ENCODE peak calls at places on chromosome 7, in ten cellular contexts. One of them, this sample, is unnamed.

GRCh38 chr7:79241288-79242055 is 212.0 kb downstream of the MAGI2 start:
- DNase-seq in cardiac muscle cell: no peak
- DNase-seq in head of caudate nucleus: no peak
- DNase-seq in hippocampal formation: no peak
- DNase-seq in stimulated activated naive B cell treated with anti-CD40 and anti-IgM and Interleukin-4, amounts not matched to agents 10 μg/mL and 1 μg/mL and 100 μg/mL, for 72 hours: no peak
- DNase-seq in NCI-H1092 treated with DMSO at 0.1 percent for 48 hours: no peak
- DNase-seq in NCI-H2081: no peak
- DNase-seq in NCI-H146: no peak
- DNase-seq in kidney tubule cell: peak
- DNase-seq in HS-5: peak
- DNase-seq in this sample: no peak

GRCh38 chr7:16431646-16432424 is 10.5 kb upstream of the CRPPA start:
- DNase-seq in HS-5: no peak
- DNase-seq in head of caudate nucleus: no peak
- DNase-seq in kidney tubule cell: peak
- DNase-seq in hippocampal formation: peak
- DNase-seq in NCI-H146: peak
- DNase-seq in stimulated activated naive B cell treated with anti-CD40 and anti-IgM and Interleukin-4, amounts not matched to agents 10 μg/mL and 1 μg/mL and 100 μg/mL, for 72 hours: no peak
- DNase-seq in NCI-H2081: peak
- DNase-seq in cardiac muscle cell: peak
- DNase-seq in NCI-H1092 treated with DMSO at 0.1 percent for 48 hours: peak
- DNase-seq in this sample: no peak

GRCh38 chr7:91644251-91644650 is 236.3 kb downstream of the MTERF1 start:
- DNase-seq in cardiac muscle cell: peak
- DNase-seq in NCI-H1092 treated with DMSO at 0.1 percent for 48 hours: no peak
- DNase-seq in NCI-H2081: no peak
- DNase-seq in stimulated activated naive B cell treated with anti-CD40 and anti-IgM and Interleukin-4, amounts not matched to agents 10 μg/mL and 1 μg/mL and 100 μg/mL, for 72 hours: no peak
- DNase-seq in kidney tubule cell: no peak
- DNase-seq in head of caudate nucleus: no peak
- DNase-seq in hippocampal formation: no peak
- DNase-seq in NCI-H146: no peak
- DNase-seq in HS-5: no peak
- DNase-seq in this sample: no peak

GRCh38 chr7:151380199-151381082 is 29.4 kb downstream of the WDR86 start:
- DNase-seq in head of caudate nucleus: no peak
- DNase-seq in hippocampal formation: no peak
- DNase-seq in cardiac muscle cell: no peak
- DNase-seq in kidney tubule cell: no peak
- DNase-seq in NCI-H2081: no peak
- DNase-seq in stimulated activated naive B cell treated with anti-CD40 and anti-IgM and Interleukin-4, amounts not matched to agents 10 μg/mL and 1 μg/mL and 100 μg/mL, for 72 hours: no peak
- DNase-seq in NCI-H146: no peak
- DNase-seq in NCI-H1092 treated with DMSO at 0.1 percent for 48 hours: no peak
- DNase-seq in HS-5: no peak
- DNase-seq in this sample: no peak

GRCh38 chr7:107277331-107277730 is 108.5 kb downstream of the HBP1 start:
- DNase-seq in kidney tubule cell: no peak
- DNase-seq in HS-5: no peak
- DNase-seq in NCI-H146: no peak
- DNase-seq in cardiac muscle cell: no peak
- DNase-seq in head of caudate nucleus: no peak
- DNase-seq in hippocampal formation: no peak
- DNase-seq in NCI-H1092 treated with DMSO at 0.1 percent for 48 hours: no peak
- DNase-seq in NCI-H2081: peak
- DNase-seq in stimulated activated naive B cell treated with anti-CD40 and anti-IgM and Interleukin-4, amounts not matched to agents 10 μg/mL and 1 μg/mL and 100 μg/mL, for 72 hours: no peak
- DNase-seq in this sample: no peak

GRCh38 chr7:153408360-153409335 is 643.5 kb upstream of the DPP6 start:
- DNase-seq in kidney tubule cell: no peak
- DNase-seq in hippocampal formation: no peak
- DNase-seq in cardiac muscle cell: no peak
- DNase-seq in NCI-H146: no peak
- DNase-seq in NCI-H2081: no peak
- DNase-seq in NCI-H1092 treated with DMSO at 0.1 percent for 48 hours: no peak
- DNase-seq in head of caudate nucleus: no peak
- DNase-seq in HS-5: no peak
- DNase-seq in stimulated activated naive B cell treated with anti-CD40 and anti-IgM and Interleukin-4, amounts not matched to agents 10 μg/mL and 1 μg/mL and 100 μg/mL, for 72 hours: no peak
- DNase-seq in this sample: no peak

GRCh38 chr7:100167912-100168323 is 499 bp downstream of the GAL3ST4 start:
- DNase-seq in stimulated activated naive B cell treated with anti-CD40 and anti-IgM and Interleukin-4, amounts not matched to agents 10 μg/mL and 1 μg/mL and 100 μg/mL, for 72 hours: no peak
- DNase-seq in kidney tubule cell: no peak
- DNase-seq in NCI-H1092 treated with DMSO at 0.1 percent for 48 hours: no peak
- DNase-seq in cardiac muscle cell: peak
- DNase-seq in hippocampal formation: no peak
- DNase-seq in HS-5: no peak
- DNase-seq in NCI-H146: peak
- DNase-seq in head of caudate nucleus: no peak
- DNase-seq in NCI-H2081: no peak
- DNase-seq in this sample: no peak

GRCh38 chr7:26279405-26279804 is 12.3 kb upstream of the SNX10 start:
- DNase-seq in HS-5: peak
- DNase-seq in NCI-H2081: no peak
- DNase-seq in NCI-H146: no peak
- DNase-seq in NCI-H1092 treated with DMSO at 0.1 percent for 48 hours: no peak
- DNase-seq in head of caudate nucleus: no peak
- DNase-seq in stimulated activated naive B cell treated with anti-CD40 and anti-IgM and Interleukin-4, amounts not matched to agents 10 μg/mL and 1 μg/mL and 100 μg/mL, for 72 hours: no peak
- DNase-seq in cardiac muscle cell: no peak
- DNase-seq in hippocampal formation: no peak
- DNase-seq in kidney tubule cell: no peak
- DNase-seq in this sample: no peak

GRCh38 chr7:149261321-149261828 is 621 bp upstream of the ZNF783 start:
- DNase-seq in NCI-H146: peak
- DNase-seq in NCI-H2081: no peak
- DNase-seq in cardiac muscle cell: no peak
- DNase-seq in stimulated activated naive B cell treated with anti-CD40 and anti-IgM and Interleukin-4, amounts not matched to agents 10 μg/mL and 1 μg/mL and 100 μg/mL, for 72 hours: no peak
- DNase-seq in head of caudate nucleus: no peak
- DNase-seq in HS-5: no peak
- DNase-seq in kidney tubule cell: peak
- DNase-seq in NCI-H1092 treated with DMSO at 0.1 percent for 48 hours: no peak
- DNase-seq in hippocampal formation: peak
- DNase-seq in this sample: no peak

GRCh38 chr7:130935564-130936157 is 201.7 kb upstream of the KLF14 start:
- DNase-seq in hippocampal formation: no peak
- DNase-seq in kidney tubule cell: no peak
- DNase-seq in stimulated activated naive B cell treated with anti-CD40 and anti-IgM and Interleukin-4, amounts not matched to agents 10 μg/mL and 1 μg/mL and 100 μg/mL, for 72 hours: no peak
- DNase-seq in head of caudate nucleus: no peak
- DNase-seq in NCI-H2081: no peak
- DNase-seq in cardiac muscle cell: no peak
- DNase-seq in NCI-H1092 treated with DMSO at 0.1 percent for 48 hours: no peak
- DNase-seq in NCI-H146: no peak
- DNase-seq in HS-5: no peak
- DNase-seq in this sample: no peak

GRCh38 chr7:39228946-39229345 is 251.2 kb downstream of the POU6F2 start:
- DNase-seq in HS-5: peak
- DNase-seq in NCI-H146: no peak
- DNase-seq in stimulated activated naive B cell treated with anti-CD40 and anti-IgM and Interleukin-4, amounts not matched to agents 10 μg/mL and 1 μg/mL and 100 μg/mL, for 72 hours: no peak
- DNase-seq in hippocampal formation: no peak
- DNase-seq in head of caudate nucleus: no peak
- DNase-seq in NCI-H2081: no peak
- DNase-seq in cardiac muscle cell: no peak
- DNase-seq in NCI-H1092 treated with DMSO at 0.1 percent for 48 hours: peak
- DNase-seq in kidney tubule cell: peak
- DNase-seq in this sample: no peak

GRCh38 chr7:26153246-26153822 is 1.3 kb downstream of the NFE2L3 start:
- DNase-seq in NCI-H1092 treated with DMSO at 0.1 percent for 48 hours: no peak
- DNase-seq in NCI-H146: peak
- DNase-seq in NCI-H2081: no peak
- DNase-seq in stimulated activated naive B cell treated with anti-CD40 and anti-IgM and Interleukin-4, amounts not matched to agents 10 μg/mL and 1 μg/mL and 100 μg/mL, for 72 hours: peak
- DNase-seq in head of caudate nucleus: no peak
- DNase-seq in HS-5: no peak
- DNase-seq in kidney tubule cell: peak
- DNase-seq in hippocampal formation: no peak
- DNase-seq in cardiac muscle cell: no peak
- DNase-seq in this sample: no peak

GRCh38 chr7:91169819-91170218 is 94.4 kb upstream of the FZD1 start:
- DNase-seq in NCI-H2081: peak
- DNase-seq in HS-5: no peak
- DNase-seq in hippocampal formation: no peak
- DNase-seq in head of caudate nucleus: no peak
- DNase-seq in kidney tubule cell: no peak
- DNase-seq in stimulated activated naive B cell treated with anti-CD40 and anti-IgM and Interleukin-4, amounts not matched to agents 10 μg/mL and 1 μg/mL and 100 μg/mL, for 72 hours: no peak
- DNase-seq in NCI-H1092 treated with DMSO at 0.1 percent for 48 hours: peak
- DNase-seq in cardiac muscle cell: peak
- DNase-seq in NCI-H146: peak
- DNase-seq in this sample: no peak

GRCh38 chr7:27735165-27735564 is 4.8 kb upstream of the TAX1BP1 start:
- DNase-seq in cardiac muscle cell: no peak
- DNase-seq in hippocampal formation: no peak
- DNase-seq in NCI-H1092 treated with DMSO at 0.1 percent for 48 hours: no peak
- DNase-seq in kidney tubule cell: no peak
- DNase-seq in HS-5: no peak
- DNase-seq in head of caudate nucleus: no peak
- DNase-seq in NCI-H146: no peak
- DNase-seq in NCI-H2081: no peak
- DNase-seq in stimulated activated naive B cell treated with anti-CD40 and anti-IgM and Interleukin-4, amounts not matched to agents 10 μg/mL and 1 μg/mL and 100 μg/mL, for 72 hours: no peak
- DNase-seq in this sample: no peak

GRCh38 chr7:118006979-118007378 is 133.7 kb upstream of the CTTNBP2 start:
- DNase-seq in NCI-H2081: no peak
- DNase-seq in cardiac muscle cell: no peak
- DNase-seq in HS-5: no peak
- DNase-seq in NCI-H1092 treated with DMSO at 0.1 percent for 48 hours: no peak
- DNase-seq in stimulated activated naive B cell treated with anti-CD40 and anti-IgM and Interleukin-4, amounts not matched to agents 10 μg/mL and 1 μg/mL and 100 μg/mL, for 72 hours: no peak
- DNase-seq in NCI-H146: no peak
- DNase-seq in kidney tubule cell: peak
- DNase-seq in hippocampal formation: no peak
- DNase-seq in head of caudate nucleus: no peak
- DNase-seq in this sample: no peak

GRCh38 chr7:80827238-80827633 is 91.6 kb downstream of the SEMA3C start:
- DNase-seq in head of caudate nucleus: no peak
- DNase-seq in kidney tubule cell: no peak
- DNase-seq in cardiac muscle cell: no peak
- DNase-seq in hippocampal formation: no peak
- DNase-seq in HS-5: no peak
- DNase-seq in NCI-H2081: no peak
- DNase-seq in stimulated activated naive B cell treated with anti-CD40 and anti-IgM and Interleukin-4, amounts not matched to agents 10 μg/mL and 1 μg/mL and 100 μg/mL, for 72 hours: no peak
- DNase-seq in NCI-H146: no peak
- DNase-seq in NCI-H1092 treated with DMSO at 0.1 percent for 48 hours: no peak
- DNase-seq in this sample: peak

GRCh38 chr7:100510437-100511239 is 26.9 kb downstream of the NYAP1 start:
- DNase-seq in head of caudate nucleus: no peak
- DNase-seq in kidney tubule cell: no peak
- DNase-seq in NCI-H2081: no peak
- DNase-seq in HS-5: no peak
- DNase-seq in cardiac muscle cell: no peak
- DNase-seq in stimulated activated naive B cell treated with anti-CD40 and anti-IgM and Interleukin-4, amounts not matched to agents 10 μg/mL and 1 μg/mL and 100 μg/mL, for 72 hours: no peak
- DNase-seq in NCI-H1092 treated with DMSO at 0.1 percent for 48 hours: no peak
- DNase-seq in NCI-H146: no peak
- DNase-seq in hippocampal formation: no peak
- DNase-seq in this sample: no peak

GRCh38 chr7:158324397-158325360 is 262.9 kb downstream of the PTPRN2 start:
- DNase-seq in kidney tubule cell: no peak
- DNase-seq in hippocampal formation: no peak
- DNase-seq in head of caudate nucleus: no peak
- DNase-seq in NCI-H146: peak
- DNase-seq in NCI-H1092 treated with DMSO at 0.1 percent for 48 hours: no peak
- DNase-seq in stimulated activated naive B cell treated with anti-CD40 and anti-IgM and Interleukin-4, amounts not matched to agents 10 μg/mL and 1 μg/mL and 100 μg/mL, for 72 hours: no peak
- DNase-seq in NCI-H2081: no peak
- DNase-seq in cardiac muscle cell: no peak
- DNase-seq in HS-5: no peak
- DNase-seq in this sample: no peak

GRCh38 chr7:143239822-143240221 is 18.0 kb downstream of the TAS2R40 start:
- DNase-seq in kidney tubule cell: no peak
- DNase-seq in head of caudate nucleus: no peak
- DNase-seq in cardiac muscle cell: no peak
- DNase-seq in stimulated activated naive B cell treated with anti-CD40 and anti-IgM and Interleukin-4, amounts not matched to agents 10 μg/mL and 1 μg/mL and 100 μg/mL, for 72 hours: no peak
- DNase-seq in HS-5: no peak
- DNase-seq in NCI-H1092 treated with DMSO at 0.1 percent for 48 hours: no peak
- DNase-seq in hippocampal formation: no peak
- DNase-seq in NCI-H2081: no peak
- DNase-seq in NCI-H146: no peak
- DNase-seq in this sample: no peak

GRCh38 chr7:1290262-1291039 is 57.8 kb downstream of the UNCX start:
- DNase-seq in NCI-H2081: peak
- DNase-seq in kidney tubule cell: peak
- DNase-seq in NCI-H1092 treated with DMSO at 0.1 percent for 48 hours: peak
- DNase-seq in hippocampal formation: peak
- DNase-seq in NCI-H146: no peak
- DNase-seq in head of caudate nucleus: peak
- DNase-seq in cardiac muscle cell: peak
- DNase-seq in stimulated activated naive B cell treated with anti-CD40 and anti-IgM and Interleukin-4, amounts not matched to agents 10 μg/mL and 1 μg/mL and 100 μg/mL, for 72 hours: no peak
- DNase-seq in HS-5: no peak
- DNase-seq in this sample: no peak

GRCh38 chr7:27201231-27202017 is 1.5 kb upstream of the HOXA13 start:
- DNase-seq in cardiac muscle cell: no peak
- DNase-seq in head of caudate nucleus: no peak
- DNase-seq in HS-5: no peak
- DNase-seq in NCI-H146: no peak
- DNase-seq in NCI-H1092 treated with DMSO at 0.1 percent for 48 hours: no peak
- DNase-seq in NCI-H2081: no peak
- DNase-seq in stimulated activated naive B cell treated with anti-CD40 and anti-IgM and Interleukin-4, amounts not matched to agents 10 μg/mL and 1 μg/mL and 100 μg/mL, for 72 hours: no peak
- DNase-seq in kidney tubule cell: no peak
- DNase-seq in hippocampal formation: no peak
- DNase-seq in this sample: no peak

GRCh38 chr7:7176421-7177043 is 5.8 kb upstream of the C1GALT1 start:
- DNase-seq in stimulated activated naive B cell treated with anti-CD40 and anti-IgM and Interleukin-4, amounts not matched to agents 10 μg/mL and 1 μg/mL and 100 μg/mL, for 72 hours: no peak
- DNase-seq in kidney tubule cell: peak
- DNase-seq in head of caudate nucleus: no peak
- DNase-seq in NCI-H146: peak
- DNase-seq in NCI-H1092 treated with DMSO at 0.1 percent for 48 hours: no peak
- DNase-seq in hippocampal formation: no peak
- DNase-seq in NCI-H2081: no peak
- DNase-seq in HS-5: peak
- DNase-seq in cardiac muscle cell: no peak
- DNase-seq in this sample: no peak

GRCh38 chr7:63968629-63969028 is 30.0 kb upstream of the ZNF722 start:
- DNase-seq in NCI-H146: no peak
- DNase-seq in head of caudate nucleus: no peak
- DNase-seq in NCI-H1092 treated with DMSO at 0.1 percent for 48 hours: no peak
- DNase-seq in stimulated activated naive B cell treated with anti-CD40 and anti-IgM and Interleukin-4, amounts not matched to agents 10 μg/mL and 1 μg/mL and 100 μg/mL, for 72 hours: no peak
- DNase-seq in hippocampal formation: no peak
- DNase-seq in NCI-H2081: no peak
- DNase-seq in cardiac muscle cell: no peak
- DNase-seq in kidney tubule cell: no peak
- DNase-seq in HS-5: no peak
- DNase-seq in this sample: no peak

GRCh38 chr7:149741629-149742028 is 31.8 kb downstream of the ZNF467 start:
- DNase-seq in NCI-H2081: peak
- DNase-seq in NCI-H1092 treated with DMSO at 0.1 percent for 48 hours: peak
- DNase-seq in cardiac muscle cell: no peak
- DNase-seq in NCI-H146: no peak
- DNase-seq in HS-5: no peak
- DNase-seq in stimulated activated naive B cell treated with anti-CD40 and anti-IgM and Interleukin-4, amounts not matched to agents 10 μg/mL and 1 μg/mL and 100 μg/mL, for 72 hours: no peak
- DNase-seq in head of caudate nucleus: peak
- DNase-seq in hippocampal formation: peak
- DNase-seq in kidney tubule cell: peak
- DNase-seq in this sample: no peak

GRCh38 chr7:24304494-24305095 is 20.6 kb downstream of the NPY start:
- DNase-seq in HS-5: no peak
- DNase-seq in kidney tubule cell: no peak
- DNase-seq in cardiac muscle cell: no peak
- DNase-seq in NCI-H2081: no peak
- DNase-seq in stimulated activated naive B cell treated with anti-CD40 and anti-IgM and Interleukin-4, amounts not matched to agents 10 μg/mL and 1 μg/mL and 100 μg/mL, for 72 hours: no peak
- DNase-seq in hippocampal formation: no peak
- DNase-seq in head of caudate nucleus: no peak
- DNase-seq in NCI-H1092 treated with DMSO at 0.1 percent for 48 hours: no peak
- DNase-seq in NCI-H146: no peak
- DNase-seq in this sample: no peak

GRCh38 chr7:5448378-5449042 is 24.9 kb upstream of the TNRC18 start:
- DNase-seq in kidney tubule cell: no peak
- DNase-seq in stimulated activated naive B cell treated with anti-CD40 and anti-IgM and Interleukin-4, amounts not matched to agents 10 μg/mL and 1 μg/mL and 100 μg/mL, for 72 hours: no peak
- DNase-seq in hippocampal formation: no peak
- DNase-seq in NCI-H146: no peak
- DNase-seq in NCI-H1092 treated with DMSO at 0.1 percent for 48 hours: no peak
- DNase-seq in NCI-H2081: no peak
- DNase-seq in HS-5: no peak
- DNase-seq in cardiac muscle cell: peak
- DNase-seq in head of caudate nucleus: no peak
- DNase-seq in this sample: no peak

GRCh38 chr7:20146461-20146860 is 70.7 kb downstream of the MACC1 start:
- DNase-seq in NCI-H146: no peak
- DNase-seq in kidney tubule cell: no peak
- DNase-seq in head of caudate nucleus: no peak
- DNase-seq in NCI-H2081: no peak
- DNase-seq in hippocampal formation: no peak
- DNase-seq in cardiac muscle cell: no peak
- DNase-seq in NCI-H1092 treated with DMSO at 0.1 percent for 48 hours: no peak
- DNase-seq in HS-5: no peak
- DNase-seq in stimulated activated naive B cell treated with anti-CD40 and anti-IgM and Interleukin-4, amounts not matched to agents 10 μg/mL and 1 μg/mL and 100 μg/mL, for 72 hours: no peak
- DNase-seq in this sample: no peak

GRCh38 chr7:16891338-16891737 is 9.6 kb upstream of the AGR3 start:
- DNase-seq in stimulated activated naive B cell treated with anti-CD40 and anti-IgM and Interleukin-4, amounts not matched to agents 10 μg/mL and 1 μg/mL and 100 μg/mL, for 72 hours: peak
- DNase-seq in NCI-H146: peak
- DNase-seq in head of caudate nucleus: no peak
- DNase-seq in cardiac muscle cell: peak
- DNase-seq in HS-5: peak
- DNase-seq in NCI-H1092 treated with DMSO at 0.1 percent for 48 hours: peak
- DNase-seq in NCI-H2081: peak
- DNase-seq in hippocampal formation: peak
- DNase-seq in kidney tubule cell: peak
- DNase-seq in this sample: no peak

This sample was measured in NCI-H446.